ENCODE peak calls at places on chromosomes 16 and 17, in four cellular contexts. X, O, C and Z are unnamed samples.

GRCh38 chr16:56848056-56848936 is 16.7 kb upstream of the SLC12A3 start:
- DNase-seq in X (no peak), O (no peak), C (no peak), Z (no peak)

GRCh38 chr16:82580293-82580900 is 46.4 kb upstream of the CDH13 start:
- DNase-seq in X (no peak), C (peak; percentile 16), O (no peak), Z (peak; percentile 22)

GRCh38 chr17:40707720-40708119 is 4.2 kb upstream of the KRT24 start:
- DNase-seq in O (no peak), X (no peak), C (peak; percentile 33), Z (no peak)

GRCh38 chr17:1112875-1113274 is 66.9 kb downstream of the ABR start:
- DNase-seq in X (peak; percentile 53), O (no peak), C (no peak), Z (no peak)

GRCh38 chr17:1626333-1626732 is 2.3 kb downstream of the SLC43A2 start:
- DNase-seq in C (no peak), X (no peak), O (no peak), Z (no peak)

GRCh38 chr17:40937384-40937819 is at the start of gene KRT23:
- DNase-seq in O (no peak), C (no peak), X (no peak), Z (no peak)

GRCh38 chr16:11163761-11164261 is 92.2 kb downstream of the SOCS1 start:
- DNase-seq in C (no peak), X (no peak), O (no peak), Z (no peak)

GRCh38 chr17:37700881-37701280 is 44.0 kb downstream of the HNF1B start:
- DNase-seq in O (no peak), C (no peak), X (no peak), Z (no peak)

GRCh38 chr17:12982224-12982623 is 35.6 kb downstream of the ELAC2 start:
- DNase-seq in O (peak; percentile 4), C (no peak), X (no peak), Z (no peak)

GRCh38 chr17:27888945-27889344 is 4.2 kb downstream of the LYRM9 start:
- DNase-seq in C (peak; percentile 69), O (no peak), X (peak; percentile 55), Z (no peak)

GRCh38 chr17:40341808-40342574 is 22.5 kb downstream of the GJD3 start:
- DNase-seq in O (no peak), X (peak; percentile 88), C (peak; percentile 64), Z (peak; percentile 93)

GRCh38 chr17:34423978-34424813 is 61.2 kb upstream of the CCL1 start:
- DNase-seq in X (peak; percentile 75), C (no peak), O (no peak), Z (no peak)

GRCh38 chr17:4249452-4250029 is 14.2 kb downstream of the ANKFY1 start:
- DNase-seq in O (no peak), X (no peak), C (peak; percentile 40), Z (peak; percentile 58)

GRCh38 chr17:31385428-31386285 is 5.8 kb upstream of the RAB11FIP4 start:
- DNase-seq in O (no peak), X (peak; percentile 30), C (no peak), Z (no peak)

GRCh38 chr16:52434224-52434623 is 112.7 kb downstream of the TOX3 start:
- DNase-seq in O (no peak), X (no peak), C (no peak), Z (no peak)

GRCh38 chr16:3142770-3143169 is 7.9 kb downstream of the ZNF213 start:
- DNase-seq in O (no peak), C (no peak), X (no peak), Z (peak; percentile 7)

GRCh38 chr16:15942901-15943690 is 6.3 kb upstream of the ABCC1 start:
- DNase-seq in C (no peak), O (no peak), X (no peak), Z (peak; percentile 82)

GRCh38 chr16:68367034-68367433 is 56.2 kb downstream of the PRMT7 start:
- DNase-seq in C (peak; percentile 53), X (peak; percentile 87), O (no peak), Z (peak; percentile 74)

GRCh38 chr17:32783602-32784001 is 93.3 kb downstream of the MYO1D start:
- DNase-seq in X (no peak), C (peak; percentile 47), O (peak; percentile 32), Z (peak; percentile 49)

GRCh38 chr16:74019608-74020007 is 277.0 kb upstream of the PSMD7 start:
- DNase-seq in C (no peak), O (no peak), X (no peak), Z (no peak)

GRCh38 chr17:38921756-38922411 is 3.5 kb upstream of the LASP1NB start:
- DNase-seq in X (peak; percentile 48), O (no peak), C (no peak), Z (no peak)

GRCh38 chr16:56401482-56401881 is 23.9 kb downstream of the AMFR start:
- DNase-seq in O (no peak), X (peak; percentile 51), C (peak; percentile 42), Z (peak; percentile 52)

GRCh38 chr17:43545383-43545632 is 832 bp downstream of the ETV4 start:
- DNase-seq in O (no peak), X (peak; percentile 86), C (no peak), Z (no peak)

GRCh38 chr17:72790194-72790593 is 302.3 kb downstream of the SLC39A11 start:
- DNase-seq in X (no peak), O (no peak), C (no peak), Z (no peak)

GRCh38 chr16:8370374-8371015 is 219.8 kb downstream of the TMEM114 start:
- DNase-seq in O (no peak), C (peak; percentile 28), X (no peak), Z (no peak)

GRCh38 chr16:4316732-4317461 is 1.0 kb downstream of the GLIS2 start:
- DNase-seq in O (no peak), X (peak; percentile 77), C (no peak), Z (peak; percentile 74)

GRCh38 chr17:48388955-48389764 is 40.9 kb downstream of the SKAP1 start:
- DNase-seq in X (no peak), C (no peak), O (no peak), Z (no peak)

GRCh38 chr17:39591958-39592954 is 15.5 kb downstream of the NEUROD2 start:
- DNase-seq in C (peak; percentile 68), X (peak; percentile 90), O (no peak), Z (peak; percentile 62)

GRCh38 chr16:117381-118365 is 20.8 kb downstream of the NPRL3 start:
- DNase-seq in O (no peak), C (peak; percentile 48), X (peak; percentile 94), Z (peak; percentile 87)

GRCh38 chr16:82181456-82182185 is 11.6 kb upstream of the MPHOSPH6 start:
- DNase-seq in O (no peak), X (no peak), C (no peak), Z (no peak)

DNA sequence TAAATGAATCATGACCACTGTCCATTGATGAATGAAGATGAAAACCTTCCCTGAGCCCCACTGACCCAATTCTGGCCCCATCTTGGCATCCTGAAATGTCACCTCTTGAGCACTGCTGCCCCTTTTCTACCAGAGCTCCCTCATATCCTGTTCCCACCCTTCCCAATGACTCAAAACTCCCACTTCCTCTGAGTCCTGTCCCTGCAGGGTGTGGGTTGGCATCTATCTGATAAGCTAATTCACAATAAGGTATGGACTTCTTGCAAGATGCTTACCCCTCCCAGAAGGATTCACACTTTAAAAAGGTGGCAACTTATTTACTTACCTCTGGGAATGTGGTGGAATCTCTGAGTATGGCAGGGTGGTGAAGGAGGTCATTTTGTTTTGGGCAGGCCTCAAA is 13.3 kb upstream of the CSNK2A2 start:
- DNase-seq in C (no peak), O (no peak), X (no peak), Z (no peak)
- TF ChIP-seq TCF12 in C (no peak), O (no peak), X (no peak), Z (no peak)

GRCh38 chr16:9965079-9965478 is 217.1 kb downstream of the GRIN2A start:
- DNase-seq in O (no peak), C (no peak), X (no peak), Z (no peak)
- TF ChIP-seq JUND in O (no peak), C (no peak), X (no peak), Z (no peak)

GRCh38 chr17:81537856-81538555 is 9.8 kb downstream of the FSCN2 start:
- DNase-seq in C (no peak), O (no peak), X (no peak), Z (no peak)
- TF ChIP-seq TCF12 in C (no peak), O (peak; percentile 64), X (no peak), Z (no peak)

DNA sequence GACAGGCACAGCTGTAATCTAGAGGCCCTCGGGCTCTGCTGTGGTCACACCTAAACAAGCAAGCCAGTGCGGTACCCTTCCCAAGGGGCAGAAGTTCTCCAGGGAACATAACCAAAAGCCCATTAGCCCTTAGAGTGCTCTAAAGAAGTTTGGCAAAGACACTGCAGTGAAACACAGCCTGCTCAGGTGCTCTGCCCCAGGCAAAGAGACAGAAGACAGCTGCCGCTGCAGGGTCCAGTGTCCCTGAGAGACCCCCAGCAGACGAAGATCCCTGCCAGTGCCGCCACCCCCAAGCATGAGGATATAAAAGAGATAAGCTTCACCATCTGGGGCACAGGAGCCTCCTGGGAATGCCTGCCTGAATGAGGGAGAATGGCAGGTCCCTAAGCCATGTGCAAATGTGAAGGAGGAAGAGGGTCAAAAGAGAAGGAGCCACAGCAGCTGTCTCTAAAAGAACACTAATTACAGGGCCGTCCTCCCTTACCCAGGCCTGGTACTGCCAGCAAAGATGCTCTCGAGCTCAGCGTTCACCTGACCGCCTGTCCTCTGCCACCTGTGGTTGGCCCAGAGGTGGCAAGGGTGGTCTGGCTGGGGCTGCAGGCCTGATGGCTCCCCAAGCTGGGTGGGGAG is 29.7 kb downstream of the CUEDC1 start:
- DNase-seq in O (no peak), X (no peak), C (no peak), Z (peak; percentile 64)
- TF ChIP-seq JUND in O (no peak), X (no peak), C (no peak), Z (no peak)

DNA sequence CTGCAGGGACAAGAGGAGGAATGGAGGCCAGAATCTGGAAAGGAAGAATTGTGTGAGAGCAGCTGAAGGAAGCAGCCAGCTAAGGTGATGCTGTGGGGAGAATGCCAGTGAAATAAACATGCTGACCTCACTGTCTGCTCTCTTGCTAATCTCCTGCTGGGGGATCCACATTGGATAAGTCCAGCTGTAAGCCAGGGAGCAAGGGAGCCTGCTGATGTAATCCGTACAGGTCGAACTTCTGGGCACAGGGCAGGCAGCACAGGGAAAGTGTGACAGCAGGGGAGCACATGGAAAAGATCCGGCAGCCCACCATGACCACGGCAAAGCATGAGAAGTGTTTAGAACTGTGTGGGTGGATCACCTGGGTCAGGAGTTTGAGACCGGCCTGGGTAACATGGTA is 7.5 kb upstream of the XPO6 start:
- DNase-seq in O (no peak), X (no peak), C (no peak), Z (no peak)
- TF ChIP-seq TCF12 in O (no peak), X (no peak), C (no peak), Z (no peak)

GRCh38 chr16:70729292-70729691 is 43.4 kb upstream of the MTSS2 start:
- DNase-seq in X (no peak), O (no peak), C (no peak), Z (no peak)

GRCh38 chr16:70728145-70728544 is 42.3 kb upstream of the MTSS2 start:
- DNase-seq in X (no peak), O (no peak), C (no peak), Z (no peak)

GRCh38 chr16:70730944-70731343 is 45.1 kb upstream of the MTSS2 start:
- DNase-seq in X (no peak), O (no peak), C (no peak), Z (no peak)

GRCh38 chr16:70726869-70727494 is 41.1 kb upstream of the MTSS2 start:
- DNase-seq in O (no peak), C (no peak), X (no peak), Z (no peak)

DNA sequence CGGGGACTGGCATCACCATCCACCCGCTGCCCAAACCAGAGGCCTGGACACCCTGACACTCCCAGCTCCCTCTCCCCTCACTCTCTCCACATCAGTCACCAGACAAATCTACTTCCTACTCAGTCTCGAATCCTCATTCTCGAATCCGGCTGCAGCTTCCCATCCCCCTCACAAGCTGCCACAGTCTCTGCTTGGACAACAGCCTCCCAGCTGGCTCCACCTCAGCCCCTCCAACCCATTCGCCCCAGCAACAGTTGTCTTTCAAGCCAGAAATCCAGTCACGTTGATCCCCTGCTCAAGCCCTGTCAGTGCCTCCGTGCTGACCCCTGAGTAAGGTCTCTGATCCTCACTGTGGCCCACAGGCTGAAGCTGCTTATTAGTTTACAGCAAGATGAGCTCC is 44.2 kb upstream of the MTSS2 start:
- DNase-seq in O (no peak), X (no peak), C (no peak), Z (no peak)
- TF ChIP-seq JUND in O (no peak), X (no peak), C (no peak), Z (no peak)